ENCODE peak calls at places on chromosomes 1 and 21, in eight cellular contexts. B is heart right ventricle; W is mucosa of descending colon; E is iPS DF 6.9; Y is effector memory CD4-positive, alpha-beta T cell; L is ovary; Z is heart left ventricle; D is PC-3. K is an unnamed sample.

GRCh38 chr1:23581219-23581618 is 21.9 kb upstream of the ID3 start:
- DNase-seq in Z (peak; percentile 83), W (no peak), L (no peak), B (peak; percentile 78), E (no peak), D (no peak), Y (no peak), K (peak; percentile 63)

GRCh38 chr1:228147768-228148167 is 2.0 kb upstream of the GJC2 start:
- DNase-seq in Y (no peak), L (no peak), W (no peak), B (no peak), E (no peak), Z (peak; percentile 6), D (no peak), K (no peak)

GRCh38 chr1:63917571-63918394 is 144.0 kb downstream of the ROR1 start:
- DNase-seq in D (peak; percentile 29), B (no peak), L (no peak), Y (no peak), Z (no peak), W (no peak), E (peak; percentile 66), K (no peak)

GRCh38 chr1:100928128-100928527 is 32.2 kb downstream of the SLC30A7 start:
- DNase-seq in L (no peak), D (no peak), Z (no peak), E (no peak), W (no peak), B (no peak), Y (no peak), K (no peak)

GRCh38 chr1:154352581-154353459 is 27.5 kb downstream of the ATP8B2 start:
- DNase-seq in W (peak; percentile 77), L (peak; percentile 70), B (peak; percentile 54), E (no peak), Z (peak; percentile 35), Y (peak; percentile 19), D (peak; percentile 37), K (peak; percentile 84)

GRCh38 chr1:23719162-23719820 is 24.0 kb upstream of the ELOA start:
- DNase-seq in D (peak; percentile 16), B (no peak), Y (no peak), L (no peak), Z (no peak), E (no peak), W (no peak), K (no peak)

GRCh38 chr21:38182370-38182985 is 74.3 kb upstream of the KCNJ15 start:
- DNase-seq in E (no peak), L (no peak), Y (no peak), B (no peak), D (no peak), Z (no peak), W (no peak), K (no peak)

GRCh38 chr1:218397752-218398339 is 52.7 kb downstream of the TGFB2 start:
- DNase-seq in L (no peak), E (no peak), D (peak; percentile 83), Y (no peak), W (no peak), Z (no peak), B (no peak), K (no peak)

GRCh38 chr1:240611619-240612490 is at the start of gene GREM2:
- DNase-seq in Z (no peak), E (no peak), B (no peak), L (peak; percentile 79), Y (peak; percentile 8), D (peak; percentile 40), W (peak; percentile 76), K (peak; percentile 14)

GRCh38 chr1:156464335-156464734 is 36.2 kb downstream of the MEF2D start:
- DNase-seq in Z (no peak), W (peak; percentile 26), L (no peak), Y (no peak), D (no peak), B (peak; percentile 50), E (no peak), K (peak; percentile 57)

GRCh38 chr21:44836666-44837471 is 19.0 kb upstream of the SUMO3 start:
- DNase-seq in W (peak; percentile 52), D (peak; percentile 35), B (peak; percentile 41), E (no peak), L (no peak), Y (no peak), Z (no peak), K (no peak)

GRCh38 chr1:12499574-12500245 is 118.3 kb downstream of the DHRS3 start:
- DNase-seq in E (no peak), B (no peak), L (no peak), W (no peak), Z (no peak), Y (no peak), D (no peak), K (no peak)

GRCh38 chr1:155077758-155078495 is 710 bp upstream of the EFNA3 start:
- DNase-seq in W (peak; percentile 33), D (no peak), Y (no peak), B (no peak), E (no peak), L (no peak), Z (no peak), K (peak; percentile 50)

GRCh38 chr1:8660455-8660854 is 157.0 kb downstream of the RERE start:
- DNase-seq in Y (no peak), D (peak; percentile 60), E (no peak), B (peak; percentile 39), W (no peak), L (peak; percentile 46), Z (peak; percentile 36), K (peak; percentile 80)

GRCh38 chr1:223714849-223715709 is 2.7 kb downstream of the CAPN2 start:
- DNase-seq in E (no peak), W (no peak), B (no peak), Y (no peak), Z (no peak), L (no peak), D (peak; percentile 97), K (no peak)

GRCh38 chr1:204523605-204524215 is 7.5 kb downstream of the MDM4 start:
- DNase-seq in Z (no peak), E (no peak), B (no peak), Y (no peak), D (peak; percentile 94), W (no peak), L (no peak), K (no peak)

GRCh38 chr21:36124395-36124794 is 10.5 kb upstream of the CBR3 start:
- DNase-seq in B (no peak), L (no peak), Z (no peak), D (no peak), Y (no peak), E (no peak), W (no peak), K (no peak)

GRCh38 chr1:109216662-109217061 is 2.9 kb downstream of the SARS1 start:
- DNase-seq in Y (no peak), Z (no peak), D (no peak), L (no peak), W (peak; percentile 57), B (no peak), E (no peak), K (no peak)

GRCh38 chr1:22342734-22343191 is 108.9 kb upstream of the ZBTB40 start:
- DNase-seq in W (no peak), Z (no peak), L (no peak), Y (no peak), E (no peak), B (no peak), D (no peak), K (no peak)

GRCh38 chr1:206490643-206491421 is 16.5 kb upstream of the RASSF5 start:
- DNase-seq in L (no peak), D (no peak), Y (no peak), E (no peak), W (peak; percentile 11), Z (no peak), B (no peak), K (peak; percentile 25)

DNA sequence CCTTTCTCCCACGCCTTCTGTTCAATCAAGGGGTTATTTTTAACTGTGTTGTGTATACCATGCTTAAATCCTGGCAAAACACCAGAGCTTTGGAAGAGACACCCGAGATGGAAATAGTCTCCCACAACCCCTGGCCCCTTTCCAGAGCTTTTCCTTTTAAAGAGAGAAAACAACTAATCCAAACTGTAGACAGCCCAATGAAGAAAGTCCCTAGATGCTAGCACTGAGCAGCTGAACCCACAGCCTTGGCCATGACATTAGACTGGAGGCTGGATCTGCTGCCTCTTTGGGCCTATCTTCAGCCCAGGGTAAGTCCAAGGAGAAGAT is 64.9 kb upstream of the ARTN start:
- DNase-seq in Z (peak; percentile 86), D (no peak), E (no peak), B (peak; percentile 85), W (no peak), L (no peak), Y (no peak), K (no peak)
- H3K4me3 ChIP-seq in Z (no peak overlapping the region), D (no peak overlapping the region), E (no peak overlapping the region), B (no peak overlapping the region), W (no peak overlapping the region), L (no peak overlapping the region), Y (no peak overlapping the region), K (no peak overlapping the region)

DNA sequence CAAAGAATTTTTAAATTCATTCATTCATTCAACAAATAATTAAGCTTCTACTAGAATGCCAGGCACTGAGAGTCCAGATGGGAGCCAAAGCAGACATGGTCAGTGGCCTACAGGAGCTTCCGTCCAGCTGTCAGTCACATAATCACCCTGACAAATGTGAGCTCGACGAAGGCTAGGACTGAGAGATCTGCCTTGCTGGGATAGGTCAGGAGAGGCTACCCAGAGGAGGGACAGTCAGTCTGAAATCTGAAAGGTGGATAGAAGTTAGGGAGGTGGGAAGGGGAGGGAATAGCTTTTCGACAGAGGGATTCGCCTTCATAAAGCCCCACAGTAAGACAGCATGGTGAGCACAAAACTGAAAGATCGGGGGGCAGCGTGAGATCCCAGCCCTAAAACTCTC is 8.3 kb downstream of the EPHX1 start:
- DNase-seq in B (no peak), E (no peak), L (no peak), Z (no peak), W (no peak), Y (no peak), D (no peak), K (no peak)
- H3K9me3 ChIP-seq in B (no peaks in the 10 kb centered on the region), E (no peaks in the 10 kb centered on the region), L (no peaks in the 10 kb centered on the region), Z (no peaks in the 10 kb centered on the region), W (no peaks in the 10 kb centered on the region), Y (no peaks in the 10 kb centered on the region), D (no peaks in the 10 kb centered on the region), K (no peaks in the 10 kb centered on the region)

DNA sequence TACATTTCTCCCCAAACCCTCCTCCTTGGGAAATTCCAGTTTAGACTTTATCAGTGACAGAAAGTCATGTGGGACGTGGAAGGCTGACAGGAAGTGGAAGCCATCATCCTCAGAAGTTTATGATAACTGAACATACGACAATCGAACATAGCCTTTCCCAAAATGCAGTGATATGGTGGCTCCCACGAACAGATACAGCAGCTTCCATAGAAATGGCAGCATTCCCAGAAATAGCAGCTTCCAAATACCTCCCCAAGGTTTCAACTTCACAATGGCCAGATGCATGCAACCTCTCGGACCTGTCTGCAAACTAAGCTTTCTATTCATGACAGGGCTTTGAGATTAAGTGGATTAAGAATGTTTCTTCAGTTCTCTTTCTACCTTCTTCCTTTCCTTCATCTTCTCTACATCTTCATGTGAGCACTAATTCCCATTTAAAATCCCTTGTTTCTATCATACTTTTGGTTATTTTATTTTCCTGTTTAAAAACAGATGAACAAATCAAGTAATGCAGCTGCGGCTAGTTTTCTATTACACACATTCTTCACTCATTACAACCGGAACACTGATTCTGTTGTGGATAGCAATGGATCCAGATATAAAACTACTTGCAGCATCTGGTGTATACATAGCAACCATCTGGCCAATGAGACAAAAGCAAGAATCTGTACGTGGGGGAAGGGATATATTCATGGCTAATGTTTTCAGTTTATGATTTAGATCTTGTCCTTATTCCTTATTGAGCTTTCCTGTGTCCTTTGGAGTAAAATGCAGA is 304.8 kb downstream of the BRINP3 start:
- DNase-seq in E (no peak), W (no peak), Y (no peak), B (no peak), Z (no peak), D (no peak), L (no peak), K (no peak)
- H3K4me3 ChIP-seq in E (no peak overlapping the region), W (no peak overlapping the region), Y (no peak overlapping the region), B (no peak overlapping the region), Z (no peak overlapping the region), D (no peak overlapping the region), L (no peak overlapping the region), K (no peak overlapping the region)

GRCh38 chr1:2955652-2956051 is 65.6 kb upstream of the ACTRT2 start:
- DNase-seq in D (no peak), W (no peak), Z (no peak), E (no peak), L (no peak), Y (no peak), B (no peak), K (no peak)
- H3K9me3 ChIP-seq in D (peaks cover 17% of the 10 kb centered on the region), W (peaks cover 21% of the 10 kb centered on the region), Z (peaks cover 18% of the 10 kb centered on the region), E (peaks cover 22% of the 10 kb centered on the region), L (peaks cover 3% of the 10 kb centered on the region), Y (peaks cover 3% of the 10 kb centered on the region), B (peaks cover 9% of the 10 kb centered on the region), K (no peaks in the 10 kb centered on the region)

K was measured in right cardiac atrium.